ENCODE peak calls at places on chromosomes 4 and X, in seven cellular contexts. One of them, this sample, is unnamed.

GRCh38 chr4:6565691-6566431 is 9.1 kb upstream of the MAN2B2 start:
- DNase-seq in K562: no peak
- DNase-seq in H1: no peak
- DNase-seq in GM12878: no peak
- DNase-seq in HCT116: no peak
- DNase-seq in HepG2: no peak
- DNase-seq in T47D: no peak
- DNase-seq in this sample: no peak

GRCh38 chrX:53317365-53318069 is 36.1 kb upstream of the IQSEC2 start:
- DNase-seq in K562: peak; percentile 77
- DNase-seq in H1: peak; percentile 82
- DNase-seq in GM12878: no peak
- DNase-seq in HCT116: no peak
- DNase-seq in HepG2: peak; percentile 13
- DNase-seq in T47D: peak; percentile 63
- DNase-seq in this sample: peak; percentile 87

GRCh38 chrX:10722804-10723364 is 102.5 kb upstream of the MID1 start:
- DNase-seq in K562: peak; percentile 51
- DNase-seq in H1: peak; percentile 76
- DNase-seq in GM12878: no peak
- DNase-seq in HCT116: peak; percentile 10
- DNase-seq in HepG2: no peak
- DNase-seq in T47D: peak; percentile 65
- DNase-seq in this sample: peak; percentile 65

GRCh38 chr4:8506373-8507250 is 66.0 kb downstream of the TRMT44 start:
- DNase-seq in K562: no peak
- DNase-seq in H1: no peak
- DNase-seq in GM12878: no peak
- DNase-seq in HCT116: no peak
- DNase-seq in HepG2: no peak
- DNase-seq in T47D: no peak
- DNase-seq in this sample: no peak

GRCh38 chr4:21688596-21689265 is 259.8 kb downstream of the KCNIP4 start:
- DNase-seq in K562: no peak
- DNase-seq in H1: no peak
- DNase-seq in GM12878: no peak
- DNase-seq in HCT116: no peak
- DNase-seq in HepG2: no peak
- DNase-seq in T47D: no peak
- DNase-seq in this sample: no peak

GRCh38 chrX:153546386-153546785 is 28.9 kb downstream of the ATP2B3 start:
- DNase-seq in K562: no peak
- DNase-seq in H1: no peak
- DNase-seq in GM12878: no peak
- DNase-seq in HCT116: no peak
- DNase-seq in HepG2: no peak
- DNase-seq in T47D: no peak
- DNase-seq in this sample: no peak

GRCh38 chr4:93810340-93810992 is 18.1 kb upstream of the ATOH1 start:
- DNase-seq in K562: no peak
- DNase-seq in H1: no peak
- DNase-seq in GM12878: no peak
- DNase-seq in HCT116: no peak
- DNase-seq in HepG2: no peak
- DNase-seq in T47D: no peak
- DNase-seq in this sample: no peak

GRCh38 chr4:140637836-140638235 is 69.1 kb upstream of the UCP1 start:
- DNase-seq in K562: peak; percentile 39
- DNase-seq in H1: no peak
- DNase-seq in GM12878: no peak
- DNase-seq in HCT116: peak; percentile 35
- DNase-seq in HepG2: peak; percentile 59
- DNase-seq in T47D: peak; percentile 65
- DNase-seq in this sample: peak; percentile 69

GRCh38 chr4:98794565-98795205 is 134.2 kb downstream of the EIF4E start:
- DNase-seq in K562: peak; percentile 33
- DNase-seq in H1: no peak
- DNase-seq in GM12878: no peak
- DNase-seq in HCT116: no peak
- DNase-seq in HepG2: no peak
- DNase-seq in T47D: no peak
- DNase-seq in this sample: no peak

GRCh38 chr4:39043697-39044363 is 11.6 kb upstream of the TMEM156 start:
- DNase-seq in K562: no peak
- DNase-seq in H1: no peak
- DNase-seq in GM12878: peak; percentile 32
- DNase-seq in HCT116: no peak
- DNase-seq in HepG2: peak; percentile 24
- DNase-seq in T47D: no peak
- DNase-seq in this sample: peak; percentile 34

GRCh38 chr4:35102111-35102510 is 1142.2 kb downstream of the ARAP2 start:
- DNase-seq in K562: no peak
- DNase-seq in H1: no peak
- DNase-seq in GM12878: no peak
- DNase-seq in HCT116: no peak
- DNase-seq in HepG2: no peak
- DNase-seq in T47D: no peak
- DNase-seq in this sample: no peak

GRCh38 chr4:111808174-111808573 is 337.1 kb upstream of the FAM241A start:
- DNase-seq in K562: no peak
- DNase-seq in H1: no peak
- DNase-seq in GM12878: no peak
- DNase-seq in HCT116: no peak
- DNase-seq in HepG2: no peak
- DNase-seq in T47D: no peak
- DNase-seq in this sample: no peak

GRCh38 chrX:73850124-73851013 is 287.4 kb downstream of the CHIC1 start:
- DNase-seq in K562: peak; percentile 30
- DNase-seq in H1: no peak
- DNase-seq in GM12878: peak; percentile 62
- DNase-seq in HCT116: peak; percentile 7
- DNase-seq in HepG2: peak; percentile 1
- DNase-seq in T47D: peak; percentile 34
- DNase-seq in this sample: peak; percentile 44

GRCh38 chr4:186201535-186202230 is 10.3 kb downstream of the CYP4V2 start:
- DNase-seq in K562: peak; percentile 44
- DNase-seq in H1: peak; percentile 64
- DNase-seq in GM12878: no peak
- DNase-seq in HCT116: peak; percentile 66
- DNase-seq in HepG2: peak; percentile 59
- DNase-seq in T47D: peak; percentile 77
- DNase-seq in this sample: peak; percentile 60

GRCh38 chr4:136337216-136337615 is 1195.1 kb downstream of the PCDH18 start:
- DNase-seq in K562: no peak
- DNase-seq in H1: no peak
- DNase-seq in GM12878: no peak
- DNase-seq in HCT116: no peak
- DNase-seq in HepG2: no peak
- DNase-seq in T47D: no peak
- DNase-seq in this sample: no peak

GRCh38 chr4:168923526-168924194 is 86.4 kb downstream of the CBR4 start:
- DNase-seq in K562: peak; percentile 57
- DNase-seq in H1: peak; percentile 62
- DNase-seq in GM12878: peak; percentile 31
- DNase-seq in HCT116: peak; percentile 61
- DNase-seq in HepG2: peak; percentile 62
- DNase-seq in T47D: peak; percentile 68
- DNase-seq in this sample: peak; percentile 60

GRCh38 chr4:152255437-152255836 is 280.5 kb downstream of the FBXW7 start:
- DNase-seq in K562: no peak
- DNase-seq in H1: no peak
- DNase-seq in GM12878: peak; percentile 63
- DNase-seq in HCT116: peak; percentile 48
- DNase-seq in HepG2: no peak
- DNase-seq in T47D: no peak
- DNase-seq in this sample: no peak

GRCh38 chr4:87275311-87275710 is 47.4 kb downstream of the HSD17B13 start:
- DNase-seq in K562: no peak
- DNase-seq in H1: no peak
- DNase-seq in GM12878: no peak
- DNase-seq in HCT116: no peak
- DNase-seq in HepG2: no peak
- DNase-seq in T47D: no peak
- DNase-seq in this sample: no peak

GRCh38 chrX:13285229-13285628 is 34.6 kb downstream of the ATXN3L start:
- DNase-seq in K562: no peak
- DNase-seq in H1: no peak
- DNase-seq in GM12878: no peak
- DNase-seq in HCT116: no peak
- DNase-seq in HepG2: no peak
- DNase-seq in T47D: no peak
- DNase-seq in this sample: no peak

GRCh38 chr4:157713342-157713741 is 459.5 kb downstream of the GASK1B start:
- DNase-seq in K562: no peak
- DNase-seq in H1: no peak
- DNase-seq in GM12878: no peak
- DNase-seq in HCT116: no peak
- DNase-seq in HepG2: no peak
- DNase-seq in T47D: no peak
- DNase-seq in this sample: peak; percentile 4

GRCh38 chr4:83438719-83439118 is 16.9 kb downstream of the HELQ start:
- DNase-seq in K562: no peak
- DNase-seq in H1: no peak
- DNase-seq in GM12878: no peak
- DNase-seq in HCT116: no peak
- DNase-seq in HepG2: no peak
- DNase-seq in T47D: no peak
- DNase-seq in this sample: no peak

GRCh38 chr4:11640584-11640983 is 211.9 kb upstream of the HS3ST1 start:
- DNase-seq in K562: no peak
- DNase-seq in H1: no peak
- DNase-seq in GM12878: no peak
- DNase-seq in HCT116: no peak
- DNase-seq in HepG2: no peak
- DNase-seq in T47D: no peak
- DNase-seq in this sample: no peak

GRCh38 chrX:134604701-134605271 is 53.5 kb downstream of the PLAC1 start:
- DNase-seq in K562: no peak
- DNase-seq in H1: no peak
- DNase-seq in GM12878: no peak
- DNase-seq in HCT116: peak; percentile 43
- DNase-seq in HepG2: no peak
- DNase-seq in T47D: no peak
- DNase-seq in this sample: no peak
- TF ChIP-seq JUND in K562: no peak
- TF ChIP-seq JUND in H1: no peak
- TF ChIP-seq JUND in GM12878: no peak
- TF ChIP-seq JUND in HCT116: no peak
- TF ChIP-seq JUND in HepG2: no peak
- TF ChIP-seq JUND in T47D: no peak
- TF ChIP-seq JUND in this sample: peak; percentile 14

GRCh38 chr4:187389420-187389819 is 606.2 kb upstream of the ZFP42 start:
- DNase-seq in K562: no peak
- DNase-seq in H1: no peak
- DNase-seq in GM12878: no peak
- DNase-seq in HCT116: no peak
- DNase-seq in HepG2: no peak
- DNase-seq in T47D: no peak
- DNase-seq in this sample: no peak

GRCh38 chr4:187383181-187383580 is 612.4 kb upstream of the ZFP42 start:
- DNase-seq in K562: no peak
- DNase-seq in H1: no peak
- DNase-seq in GM12878: no peak
- DNase-seq in HCT116: no peak
- DNase-seq in HepG2: no peak
- DNase-seq in T47D: no peak
- DNase-seq in this sample: no peak

DNA sequence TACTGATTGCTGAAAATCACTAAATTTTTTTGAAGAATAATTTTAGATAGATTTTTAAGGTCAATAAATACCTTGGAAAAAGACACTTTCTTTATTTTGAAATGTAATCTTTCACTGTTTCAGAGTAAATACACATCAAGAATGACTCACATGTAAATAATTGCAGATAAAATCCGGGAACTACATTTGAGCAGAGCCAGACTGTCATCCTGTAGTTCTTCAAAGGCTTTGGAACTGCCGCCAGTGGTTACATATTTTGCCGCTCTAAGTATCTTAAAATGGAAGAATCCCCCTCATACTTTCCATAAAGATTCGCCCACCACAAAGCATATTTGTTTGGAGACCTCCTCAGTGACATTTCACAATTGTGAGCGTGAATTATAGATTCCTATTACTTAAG is 607.9 kb upstream of the ZFP42 start:
- DNase-seq in K562: no peak
- DNase-seq in H1: no peak
- DNase-seq in GM12878: no peak
- DNase-seq in HCT116: no peak
- DNase-seq in HepG2: no peak
- DNase-seq in T47D: no peak
- DNase-seq in this sample: no peak
- TF ChIP-seq JUND in K562: no peak
- TF ChIP-seq JUND in H1: no peak
- TF ChIP-seq JUND in GM12878: no peak
- TF ChIP-seq JUND in HCT116: no peak
- TF ChIP-seq JUND in HepG2: no peak
- TF ChIP-seq JUND in T47D: no peak
- TF ChIP-seq JUND in this sample: no peak

GRCh38 chrX:66360894-66361293 is 196.8 kb downstream of the HEPH start:
- DNase-seq in K562: no peak
- DNase-seq in H1: no peak
- DNase-seq in GM12878: no peak
- DNase-seq in HCT116: no peak
- DNase-seq in HepG2: no peak
- DNase-seq in T47D: no peak
- DNase-seq in this sample: no peak
- TF ChIP-seq JUND in K562: no peak
- TF ChIP-seq JUND in H1: no peak
- TF ChIP-seq JUND in GM12878: no peak
- TF ChIP-seq JUND in HCT116: no peak
- TF ChIP-seq JUND in HepG2: no peak
- TF ChIP-seq JUND in T47D: no peak
- TF ChIP-seq JUND in this sample: no peak

GRCh38 chr4:70239497-70239896 is 2.9 kb upstream of the CSN3 start:
- DNase-seq in K562: no peak
- DNase-seq in H1: no peak
- DNase-seq in GM12878: no peak
- DNase-seq in HCT116: no peak
- DNase-seq in HepG2: peak; percentile 28
- DNase-seq in T47D: no peak
- DNase-seq in this sample: no peak
- TF ChIP-seq JUND in K562: no peak
- TF ChIP-seq JUND in H1: no peak
- TF ChIP-seq JUND in GM12878: no peak
- TF ChIP-seq JUND in HCT116: no peak
- TF ChIP-seq JUND in HepG2: no peak
- TF ChIP-seq JUND in T47D: no peak
- TF ChIP-seq JUND in this sample: no peak

DNA sequence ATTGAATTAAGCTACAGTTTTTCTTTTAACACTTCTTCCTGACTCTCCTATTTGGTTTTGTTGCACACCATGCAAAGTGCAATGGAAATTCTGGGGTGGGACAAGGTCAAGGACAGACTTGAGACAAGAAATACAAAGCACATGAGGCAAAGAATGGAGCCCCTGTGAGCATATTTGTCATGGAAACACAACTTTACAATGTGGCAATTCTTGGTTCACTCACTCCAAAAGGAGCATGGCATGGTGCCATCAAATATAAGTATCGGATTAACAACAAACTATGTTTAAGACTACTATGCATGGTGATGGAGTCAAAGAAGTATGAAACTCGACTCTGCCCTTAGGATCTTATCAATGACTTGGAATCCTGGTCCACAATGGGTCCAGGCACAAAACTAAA is 115.9 kb upstream of the FAM9B start:
- DNase-seq in K562: no peak
- DNase-seq in H1: no peak
- DNase-seq in GM12878: no peak
- DNase-seq in HCT116: no peak
- DNase-seq in HepG2: no peak
- DNase-seq in T47D: no peak
- DNase-seq in this sample: no peak
- TF ChIP-seq JUND in K562: no peak
- TF ChIP-seq JUND in H1: no peak
- TF ChIP-seq JUND in GM12878: no peak
- TF ChIP-seq JUND in HCT116: no peak
- TF ChIP-seq JUND in HepG2: no peak
- TF ChIP-seq JUND in T47D: no peak
- TF ChIP-seq JUND in this sample: no peak